ENCODE peak calls at places on chromosome 15, in seven cellular contexts. O is A549, C is K562, D is HepG2, V is H1, J is SK-N-SH, H is GM12878. G is an unnamed sample.
A peak's percentile ranks its signal among the peaks of the same experiment; 100 is the strongest.

GRCh38 chr15:98881526-98882517 is 125.8 kb downstream of the PGPEP1L start:
- DNase-seq in O (peak; percentile 84), H (no peak), J (peak; percentile 67), C (peak; percentile 50), D (peak; percentile 40), V (no peak), G (peak; percentile 72)

GRCh38 chr15:89340586-89340985 is 6.0 kb upstream of the POLG start:
- DNase-seq in J (no peak), V (no peak), H (no peak), C (no peak), D (no peak), O (no peak), G (no peak)

GRCh38 chr15:83200162-83200561 is 7.5 kb downstream of the HDGFL3 start:
- DNase-seq in H (peak; percentile 55), V (no peak), C (no peak), O (no peak), J (no peak), D (no peak), G (peak; percentile 78)

GRCh38 chr15:87619161-87619960 is 637.2 kb downstream of the NTRK3 start:
- DNase-seq in O (peak; percentile 44), H (no peak), V (no peak), J (peak; percentile 15), D (no peak), C (peak; percentile 17), G (peak; percentile 44)

GRCh38 chr15:69175536-69175935 is 15.1 kb downstream of the GLCE start:
- DNase-seq in O (no peak), V (no peak), J (no peak), D (no peak), C (no peak), H (no peak), G (no peak)

GRCh38 chr15:81327526-81327925 is 3.6 kb upstream of the STARD5 start:
- DNase-seq in V (no peak), C (no peak), O (no peak), H (no peak), D (no peak), J (no peak), G (peak; percentile 91)

GRCh38 chr15:101348643-101349496 is 53.8 kb upstream of the SNRPA1 start:
- DNase-seq in O (peak; percentile 47), V (no peak), J (no peak), D (no peak), H (no peak), C (no peak), G (no peak)

GRCh38 chr15:53549697-53550315 is 209.7 kb downstream of the WDR72 start:
- DNase-seq in H (no peak), J (no peak), D (no peak), O (no peak), V (no peak), C (no peak), G (no peak)

GRCh38 chr15:41987246-41987924 is 15.0 kb upstream of the EHD4 start:
- DNase-seq in H (no peak), C (no peak), O (no peak), V (no peak), J (no peak), D (no peak), G (no peak)

GRCh38 chr15:75869446-75869845 is 26.2 kb downstream of the UBE2Q2 start:
- DNase-seq in O (no peak), J (no peak), V (no peak), H (no peak), C (no peak), D (no peak), G (no peak)

GRCh38 chr15:70936326-70936725 is 43.7 kb downstream of the LRRC49 start:
- DNase-seq in D (no peak), J (peak; percentile 44), C (no peak), O (no peak), V (no peak), H (no peak), G (peak; percentile 21)

GRCh38 chr15:62648954-62649353 is 393.6 kb upstream of the TPM1 start:
- DNase-seq in V (no peak), D (peak; percentile 20), C (no peak), J (no peak), O (peak; percentile 53), H (peak; percentile 35), G (no peak)

GRCh38 chr15:81032355-81032754 is 31.6 kb downstream of the TLNRD1 start:
- DNase-seq in O (no peak), V (no peak), H (no peak), C (no peak), D (no peak), J (no peak), G (no peak)

GRCh38 chr15:45645026-45645980 is 10.5 kb downstream of the SQOR start:
- DNase-seq in H (no peak), D (no peak), J (no peak), V (no peak), C (no peak), O (peak; percentile 79), G (peak; percentile 86)

GRCh38 chr15:80564056-80564455 is 131.1 kb upstream of the ABHD17C start:
- DNase-seq in O (no peak), D (no peak), V (no peak), C (no peak), J (no peak), H (no peak), G (no peak)

GRCh38 chr15:66619152-66619903 is 53.5 kb upstream of the LCTL start:
- DNase-seq in C (peak; percentile 71), H (no peak), O (peak; percentile 83), V (peak; percentile 44), J (peak; percentile 90), D (peak; percentile 52), G (peak; percentile 68)
- H3K4me2 ChIP-seq in C (no peak overlapping the region), H (no peak overlapping the region), O (peak overlapping the region; percentile 56), V (no peak overlapping the region), J (no peak overlapping the region), D (peak overlapping the region; percentile 8), G (no peak overlapping the region)

GRCh38 chr15:34182942-34183341 is 27.0 kb downstream of the KATNBL1 start:
- DNase-seq in O (no peak), H (no peak), C (no peak), J (no peak), V (no peak), D (no peak), G (no peak)
- TF ChIP-seq USF2 in O (no peak), H (no peak), C (no peak), J (no peak), V (no peak), D (no peak), G (no peak)

GRCh38 chr15:34275721-34276120 is 50.9 kb downstream of the EMC4 start:
- DNase-seq in D (no peak), C (no peak), V (no peak), J (no peak), H (no peak), O (peak; percentile 36), G (no peak)

GRCh38 chr15:34266751-34267150 is 41.9 kb downstream of the EMC4 start:
- DNase-seq in J (no peak), C (no peak), H (no peak), D (no peak), O (no peak), V (no peak), G (no peak)

GRCh38 chr15:34275154-34275553 is 50.3 kb downstream of the EMC4 start:
- DNase-seq in J (no peak), V (no peak), H (no peak), C (no peak), O (no peak), D (no peak), G (peak; percentile 58)

DNA sequence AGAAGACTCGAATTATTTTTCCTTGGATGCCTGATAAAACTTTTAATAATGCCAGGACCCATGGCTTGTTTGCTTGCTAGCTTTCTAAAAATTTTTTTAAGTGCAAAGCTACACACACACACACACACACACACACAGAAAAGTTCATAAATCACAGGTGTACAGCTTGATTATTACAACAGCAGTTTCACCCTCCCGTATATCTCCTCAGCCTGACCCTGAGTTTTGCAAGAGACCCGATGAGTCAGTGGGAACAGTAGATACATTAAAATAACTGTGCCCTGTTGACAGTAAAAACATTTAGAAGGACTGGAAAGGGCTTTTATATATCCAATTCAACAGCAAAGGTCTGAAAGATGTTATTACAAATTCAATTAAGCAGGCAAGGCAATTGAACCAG is 46.7 kb downstream of the EMC4 start:
- DNase-seq in O (peak; percentile 52), V (no peak), C (no peak), H (no peak), D (peak; percentile 3), J (no peak), G (peak; percentile 88)
- H3K4me2 ChIP-seq in O (peak overlapping the region; percentile 30), V (no peak overlapping the region), C (no peak overlapping the region), H (no peak overlapping the region), D (no peak overlapping the region), J (no peak overlapping the region), G (peak overlapping the region; percentile 53)

DNA sequence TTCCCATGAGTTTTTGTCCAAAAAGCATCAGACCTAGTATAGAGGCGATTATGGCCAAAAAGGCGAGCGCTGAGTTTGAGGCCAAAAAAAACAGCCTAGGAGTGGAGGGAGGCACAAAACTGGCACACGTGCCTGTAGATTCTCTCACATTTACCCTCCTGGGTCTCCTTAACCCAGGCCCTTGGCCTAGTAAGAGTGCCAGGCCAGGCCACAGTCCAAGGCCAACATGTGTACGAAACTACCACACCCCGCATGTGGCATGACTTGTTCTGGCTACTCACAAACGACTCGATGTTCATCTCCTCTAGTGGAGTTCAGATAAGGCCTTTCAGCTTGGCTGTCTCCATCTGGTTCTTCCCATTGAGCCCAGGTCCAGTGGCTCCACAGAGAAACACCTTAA is 62.9 kb downstream of the DUT start:
- DNase-seq in C (no peak), H (no peak), J (no peak), D (no peak), O (no peak), V (no peak), G (no peak)
- TF ChIP-seq USF2 in C (no peak), H (no peak), J (no peak), D (no peak), O (no peak), V (no peak), G (no peak)

GRCh38 chr15:36506733-36507356 is 72.6 kb upstream of the CDIN1 start:
- DNase-seq in J (no peak), H (no peak), V (no peak), C (no peak), O (no peak), D (peak; percentile 97), G (no peak)

GRCh38 chr15:36507458-36507857 is 72.0 kb upstream of the CDIN1 start:
- DNase-seq in O (no peak), V (no peak), C (no peak), H (no peak), J (no peak), D (no peak), G (no peak)

DNA sequence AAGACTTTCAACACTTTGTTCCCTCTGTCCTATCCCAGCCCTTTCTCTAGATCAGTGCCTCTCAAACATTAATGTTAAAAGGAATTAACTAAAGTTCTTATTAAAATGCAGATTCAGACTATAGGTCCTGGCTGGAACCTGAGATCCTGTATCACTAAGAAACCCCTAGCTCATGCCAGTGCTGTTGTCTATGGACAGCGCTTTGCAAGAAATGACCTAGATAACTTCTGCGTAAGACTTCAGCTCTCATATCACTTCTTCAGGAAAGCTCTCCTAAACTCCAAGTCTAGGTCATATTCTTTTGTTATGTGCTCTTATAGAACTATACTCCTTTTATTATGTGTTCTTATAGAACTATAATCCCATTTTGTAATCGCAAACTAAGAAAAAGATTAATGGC is 67.8 kb upstream of the CDIN1 start:
- DNase-seq in C (no peak), V (no peak), O (no peak), H (no peak), D (no peak), J (no peak), G (no peak)
- H3K4me2 ChIP-seq in C (no peak overlapping the region), V (no peak overlapping the region), O (no peak overlapping the region), H (no peak overlapping the region), D (no peak overlapping the region), J (no peak overlapping the region), G (no peak overlapping the region)